ENCODE peak calls at places on chromosomes 5 and 9, in nine cellular contexts. One of them, this sample, is unnamed.

GRCh38 chr5:79021753-79022152 is 36.6 kb upstream of the ARSB start:
- DNase-seq in germinal center: no peak
- DNase-seq in tibial artery: no peak
- DNase-seq in fibroblast of lung: no peak
- DNase-seq in stimulated activated CD4-positive, alpha-beta T cell treated with anti-CD3 and anti-CD28 coated beads, Interleukin-1b, Interleukin-23, amount 100 ng/mL, for 1 hour: no peak
- DNase-seq in caudate nucleus: no peak
- DNase-seq in ELR: no peak
- DNase-seq in hypothalamus: no peak
- DNase-seq in NCI-H82: peak
- DNase-seq in this sample: no peak

GRCh38 chr9:29514336-29514735 is 1941.1 kb upstream of the C9orf72 start:
- DNase-seq in germinal center: no peak
- DNase-seq in tibial artery: no peak
- DNase-seq in fibroblast of lung: no peak
- DNase-seq in stimulated activated CD4-positive, alpha-beta T cell treated with anti-CD3 and anti-CD28 coated beads, Interleukin-1b, Interleukin-23, amount 100 ng/mL, for 1 hour: no peak
- DNase-seq in caudate nucleus: peak
- DNase-seq in ELR: peak
- DNase-seq in hypothalamus: peak
- DNase-seq in NCI-H82: peak
- DNase-seq in this sample: no peak

GRCh38 chr9:16718952-16719351 is 151.5 kb downstream of the BNC2 start:
- DNase-seq in germinal center: no peak
- DNase-seq in tibial artery: no peak
- DNase-seq in fibroblast of lung: peak
- DNase-seq in stimulated activated CD4-positive, alpha-beta T cell treated with anti-CD3 and anti-CD28 coated beads, Interleukin-1b, Interleukin-23, amount 100 ng/mL, for 1 hour: no peak
- DNase-seq in caudate nucleus: no peak
- DNase-seq in ELR: no peak
- DNase-seq in hypothalamus: no peak
- DNase-seq in NCI-H82: no peak
- DNase-seq in this sample: no peak

GRCh38 chr5:177111720-177112394 is 21.7 kb upstream of the NSD1 start:
- DNase-seq in germinal center: peak
- DNase-seq in tibial artery: no peak
- DNase-seq in fibroblast of lung: peak
- DNase-seq in stimulated activated CD4-positive, alpha-beta T cell treated with anti-CD3 and anti-CD28 coated beads, Interleukin-1b, Interleukin-23, amount 100 ng/mL, for 1 hour: no peak
- DNase-seq in caudate nucleus: peak
- DNase-seq in ELR: peak
- DNase-seq in hypothalamus: peak
- DNase-seq in NCI-H82: peak
- DNase-seq in this sample: peak

GRCh38 chr5:151295138-151295537 is 8.4 kb downstream of the SLC36A3 start:
- DNase-seq in germinal center: no peak
- DNase-seq in tibial artery: no peak
- DNase-seq in fibroblast of lung: peak
- DNase-seq in stimulated activated CD4-positive, alpha-beta T cell treated with anti-CD3 and anti-CD28 coated beads, Interleukin-1b, Interleukin-23, amount 100 ng/mL, for 1 hour: no peak
- DNase-seq in caudate nucleus: no peak
- DNase-seq in ELR: peak
- DNase-seq in hypothalamus: no peak
- DNase-seq in NCI-H82: no peak
- DNase-seq in this sample: no peak

GRCh38 chr9:81893929-81894328 is 34.3 kb upstream of the SPATA31D4 start:
- DNase-seq in germinal center: no peak
- DNase-seq in tibial artery: no peak
- DNase-seq in fibroblast of lung: no peak
- DNase-seq in stimulated activated CD4-positive, alpha-beta T cell treated with anti-CD3 and anti-CD28 coated beads, Interleukin-1b, Interleukin-23, amount 100 ng/mL, for 1 hour: no peak
- DNase-seq in caudate nucleus: no peak
- DNase-seq in ELR: no peak
- DNase-seq in hypothalamus: no peak
- DNase-seq in NCI-H82: no peak
- DNase-seq in this sample: no peak

GRCh38 chr9:93317495-93318094 is 133.7 kb downstream of the WNK2 start:
- DNase-seq in germinal center: no peak
- DNase-seq in tibial artery: peak
- DNase-seq in fibroblast of lung: no peak
- DNase-seq in stimulated activated CD4-positive, alpha-beta T cell treated with anti-CD3 and anti-CD28 coated beads, Interleukin-1b, Interleukin-23, amount 100 ng/mL, for 1 hour: no peak
- DNase-seq in caudate nucleus: no peak
- DNase-seq in ELR: no peak
- DNase-seq in hypothalamus: no peak
- DNase-seq in NCI-H82: no peak
- DNase-seq in this sample: peak

GRCh38 chr5:13480834-13481233 is 463.7 kb downstream of the DNAH5 start:
- DNase-seq in germinal center: no peak
- DNase-seq in tibial artery: no peak
- DNase-seq in fibroblast of lung: no peak
- DNase-seq in stimulated activated CD4-positive, alpha-beta T cell treated with anti-CD3 and anti-CD28 coated beads, Interleukin-1b, Interleukin-23, amount 100 ng/mL, for 1 hour: no peak
- DNase-seq in caudate nucleus: no peak
- DNase-seq in ELR: no peak
- DNase-seq in hypothalamus: no peak
- DNase-seq in NCI-H82: no peak
- DNase-seq in this sample: no peak

GRCh38 chr5:176836811-176837706 is 26.7 kb downstream of the UNC5A start:
- DNase-seq in germinal center: no peak
- DNase-seq in tibial artery: no peak
- DNase-seq in fibroblast of lung: no peak
- DNase-seq in stimulated activated CD4-positive, alpha-beta T cell treated with anti-CD3 and anti-CD28 coated beads, Interleukin-1b, Interleukin-23, amount 100 ng/mL, for 1 hour: no peak
- DNase-seq in caudate nucleus: no peak
- DNase-seq in ELR: no peak
- DNase-seq in hypothalamus: no peak
- DNase-seq in NCI-H82: peak
- DNase-seq in this sample: no peak

GRCh38 chr9:127224883-127225739 is 39.5 kb upstream of the GARNL3 start:
- DNase-seq in germinal center: peak
- DNase-seq in tibial artery: peak
- DNase-seq in fibroblast of lung: peak
- DNase-seq in stimulated activated CD4-positive, alpha-beta T cell treated with anti-CD3 and anti-CD28 coated beads, Interleukin-1b, Interleukin-23, amount 100 ng/mL, for 1 hour: peak
- DNase-seq in caudate nucleus: peak
- DNase-seq in ELR: peak
- DNase-seq in hypothalamus: peak
- DNase-seq in NCI-H82: peak
- DNase-seq in this sample: peak

GRCh38 chr9:87479801-87480201 is 17.9 kb upstream of the DAPK1 start:
- DNase-seq in germinal center: peak
- DNase-seq in tibial artery: peak
- DNase-seq in fibroblast of lung: no peak
- DNase-seq in stimulated activated CD4-positive, alpha-beta T cell treated with anti-CD3 and anti-CD28 coated beads, Interleukin-1b, Interleukin-23, amount 100 ng/mL, for 1 hour: no peak
- DNase-seq in caudate nucleus: no peak
- DNase-seq in ELR: peak
- DNase-seq in hypothalamus: peak
- DNase-seq in NCI-H82: no peak
- DNase-seq in this sample: peak

GRCh38 chr9:136346927-136347465 is 16.5 kb downstream of the DNLZ start:
- DNase-seq in germinal center: no peak
- DNase-seq in tibial artery: no peak
- DNase-seq in fibroblast of lung: no peak
- DNase-seq in stimulated activated CD4-positive, alpha-beta T cell treated with anti-CD3 and anti-CD28 coated beads, Interleukin-1b, Interleukin-23, amount 100 ng/mL, for 1 hour: no peak
- DNase-seq in caudate nucleus: no peak
- DNase-seq in ELR: no peak
- DNase-seq in hypothalamus: no peak
- DNase-seq in NCI-H82: no peak
- DNase-seq in this sample: no peak

GRCh38 chr5:138077064-138077696 is 6.7 kb upstream of the WNT8A start:
- DNase-seq in germinal center: peak
- DNase-seq in tibial artery: peak
- DNase-seq in fibroblast of lung: peak
- DNase-seq in stimulated activated CD4-positive, alpha-beta T cell treated with anti-CD3 and anti-CD28 coated beads, Interleukin-1b, Interleukin-23, amount 100 ng/mL, for 1 hour: peak
- DNase-seq in caudate nucleus: peak
- DNase-seq in ELR: peak
- DNase-seq in hypothalamus: peak
- DNase-seq in NCI-H82: peak
- DNase-seq in this sample: peak

GRCh38 chr9:134413890-134414731 is 87.9 kb downstream of the RXRA start:
- DNase-seq in germinal center: no peak
- DNase-seq in tibial artery: no peak
- DNase-seq in fibroblast of lung: peak
- DNase-seq in stimulated activated CD4-positive, alpha-beta T cell treated with anti-CD3 and anti-CD28 coated beads, Interleukin-1b, Interleukin-23, amount 100 ng/mL, for 1 hour: no peak
- DNase-seq in caudate nucleus: no peak
- DNase-seq in ELR: peak
- DNase-seq in hypothalamus: peak
- DNase-seq in NCI-H82: no peak
- DNase-seq in this sample: no peak

This sample was measured in left colon.